ENCODE peak calls at places on chromosomes 1 and 21, in eight cellular contexts. M is CD8-positive, alpha-beta T cell; J is lower lobe of right lung; Q is pancreas; F is colonic mucosa; P is fibroblast of lung; T is A549; N is HepG2. H is an unnamed sample. For H3K4me1, the result is how much of the 10 kb centered on the place peaks cover.

GRCh38 chr1:37682334-37682987 is 9.9 kb upstream of the CDCA8 start:
- DNase-seq in M (peak), J (peak), Q (peak), F (peak), P (peak), T (peak), N (peak), H (peak)

GRCh38 chr1:216847385-216848036 is 124.3 kb upstream of the ESRRG start:
- DNase-seq in M (no peak), J (no peak), Q (no peak), F (no peak), P (peak), T (no peak), N (no peak), H (peak)

GRCh38 chr1:179029293-179029692 is 3.6 kb downstream of the FAM20B start:
- DNase-seq in M (no peak), J (no peak), Q (no peak), F (no peak), P (no peak), T (no peak), N (peak), H (no peak)

GRCh38 chr1:72557446-72558049 is 275.2 kb upstream of the NEGR1 start:
- DNase-seq in M (no peak), J (no peak), Q (no peak), F (no peak), P (peak), T (no peak), N (no peak), H (peak)

GRCh38 chr1:201565771-201566528 is 27.0 kb downstream of the NAV1 start:
- DNase-seq in M (no peak), J (peak), Q (no peak), F (no peak), P (no peak), T (no peak), N (no peak), H (no peak)

GRCh38 chr1:216310776-216311175 is 112.5 kb downstream of the USH2A start:
- DNase-seq in M (no peak), J (no peak), Q (no peak), F (peak), P (peak), T (no peak), N (no peak), H (peak)

GRCh38 chr1:43123031-43123430 is 49.1 kb downstream of the EBNA1BP2 start:
- DNase-seq in M (no peak), J (no peak), Q (no peak), F (no peak), P (no peak), T (no peak), N (no peak), H (no peak)

GRCh38 chr1:236576004-236576403 is 28.3 kb downstream of the HEATR1 start:
- DNase-seq in M (no peak), J (no peak), Q (no peak), F (no peak), P (no peak), T (no peak), N (no peak), H (peak)

GRCh38 chr1:207644852-207645631 is at the start of gene CR1L:
- DNase-seq in M (peak), J (peak), Q (peak), F (peak), P (peak), T (peak), N (no peak), H (peak)

GRCh38 chr21:39332175-39332574 is 16.7 kb downstream of the HMGN1 start:
- DNase-seq in M (no peak), J (no peak), Q (no peak), F (no peak), P (no peak), T (no peak), N (no peak), H (no peak)

GRCh38 chr1:203462143-203462542 is 13.5 kb upstream of the PRELP start:
- DNase-seq in M (no peak), J (no peak), Q (no peak), F (no peak), P (no peak), T (no peak), N (no peak), H (no peak)

GRCh38 chr1:192559115-192560006 is 16.2 kb upstream of the RGS1 start:
- DNase-seq in M (no peak), J (no peak), Q (no peak), F (no peak), P (peak), T (no peak), N (no peak), H (peak)

GRCh38 chr1:169538998-169539871 is 47.0 kb downstream of the F5 start:
- DNase-seq in M (no peak), J (no peak), Q (no peak), F (no peak), P (peak), T (no peak), N (peak), H (peak)

GRCh38 chr1:19036701-19037605 is 80.5 kb upstream of the IFFO2 start:
- DNase-seq in M (no peak), J (no peak), Q (no peak), F (no peak), P (no peak), T (no peak), N (no peak), H (no peak)

GRCh38 chr1:28028873-28029654 is 59.3 kb downstream of the EYA3 start:
- DNase-seq in M (no peak), J (no peak), Q (no peak), F (no peak), P (no peak), T (no peak), N (no peak), H (peak)

GRCh38 chr1:31705080-31705866 is 1.5 kb upstream of the COL16A1 start:
- DNase-seq in M (peak), J (no peak), Q (peak), F (peak), P (peak), T (peak), N (peak), H (peak)

GRCh38 chr1:111515291-111516007 is 12.0 kb upstream of the ADORA3 start:
- DNase-seq in M (no peak), J (peak), Q (no peak), F (no peak), P (peak), T (no peak), N (no peak), H (peak)

GRCh38 chr1:233945573-233945972 is 41.1 kb downstream of the SLC35F3 start:
- DNase-seq in M (no peak), J (no peak), Q (no peak), F (no peak), P (no peak), T (no peak), N (no peak), H (no peak)

GRCh38 chr1:237619553-237619952 is 271.2 kb downstream of the ZP4 start:
- DNase-seq in M (no peak), J (no peak), Q (no peak), F (no peak), P (no peak), T (no peak), N (no peak), H (no peak)

GRCh38 chr1:196910208-196910607 is 22.4 kb downstream of the CFHR4 start:
- DNase-seq in M (no peak), J (no peak), Q (no peak), F (no peak), P (no peak), T (no peak), N (no peak), H (no peak)

GRCh38 chr1:88175120-88175630 is 508.9 kb upstream of the PKN2 start:
- DNase-seq in M (no peak), J (no peak), Q (no peak), F (no peak), P (no peak), T (no peak), N (peak), H (no peak)

GRCh38 chr1:201042663-201043461 is 19.3 kb upstream of the KIF21B start:
- DNase-seq in M (peak), J (peak), Q (peak), F (peak), P (peak), T (peak), N (peak), H (peak)

GRCh38 chr21:41932576-41933258 is 21.1 kb downstream of the C2CD2 start:
- DNase-seq in M (no peak), J (peak), Q (no peak), F (no peak), P (peak), T (no peak), N (peak), H (no peak)

GRCh38 chr1:215599418-215599817 is 32.3 kb downstream of the KCTD3 start:
- DNase-seq in M (no peak), J (no peak), Q (no peak), F (no peak), P (peak), T (no peak), N (no peak), H (peak)

GRCh38 chr21:42931560-42932235 is 6.3 kb upstream of the ERVH48-1 start:
- DNase-seq in M (no peak), J (no peak), Q (no peak), F (no peak), P (no peak), T (no peak), N (no peak), H (no peak)

GRCh38 chr1:26701995-26702679 is 6.3 kb downstream of the ARID1A start:
- DNase-seq in M (no peak), J (no peak), Q (no peak), F (no peak), P (no peak), T (no peak), N (no peak), H (no peak)

GRCh38 chr1:26702680-26703038 is 6.8 kb downstream of the ARID1A start:
- DNase-seq in M (no peak), J (no peak), Q (no peak), F (no peak), P (no peak), T (no peak), N (no peak), H (no peak)

GRCh38 chr1:26697978-26698849 is 2.4 kb downstream of the ARID1A start:
- DNase-seq in M (no peak), J (peak), Q (peak), F (peak), P (peak), T (peak), N (peak), H (peak)

GRCh38 chr1:26701266-26701994 is 5.6 kb downstream of the ARID1A start:
- DNase-seq in M (no peak), J (no peak), Q (no peak), F (no peak), P (peak), T (no peak), N (no peak), H (no peak)

DNA sequence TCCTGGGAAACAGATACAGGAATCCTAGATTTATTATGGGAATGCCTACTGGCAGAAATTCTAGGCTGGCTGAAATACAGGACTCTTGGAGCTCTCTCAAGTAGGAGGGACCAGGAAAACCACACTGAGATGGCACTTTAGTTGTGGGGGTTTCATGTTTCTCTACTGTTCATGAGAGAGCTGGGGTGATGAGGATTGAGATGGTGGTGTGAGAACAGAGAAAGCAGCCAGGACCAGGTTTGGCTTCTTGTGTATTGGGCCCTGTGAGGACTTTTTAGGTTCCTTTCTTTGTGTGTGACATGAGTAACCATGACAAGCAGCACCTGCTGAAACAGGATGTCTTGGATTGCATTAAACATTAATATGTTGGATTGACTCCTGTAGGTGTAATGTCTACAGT is 4.9 kb downstream of the ARID1A start:
- DNase-seq in M (no peak), J (no peak), Q (no peak), F (no peak), P (peak), T (no peak), N (no peak), H (peak)
- H3K4me1 ChIP-seq in M (half or more), J (half or more), Q (half or more), F (under half), P (under half), T (half or more), N (half or more), H (half or more)

DNA sequence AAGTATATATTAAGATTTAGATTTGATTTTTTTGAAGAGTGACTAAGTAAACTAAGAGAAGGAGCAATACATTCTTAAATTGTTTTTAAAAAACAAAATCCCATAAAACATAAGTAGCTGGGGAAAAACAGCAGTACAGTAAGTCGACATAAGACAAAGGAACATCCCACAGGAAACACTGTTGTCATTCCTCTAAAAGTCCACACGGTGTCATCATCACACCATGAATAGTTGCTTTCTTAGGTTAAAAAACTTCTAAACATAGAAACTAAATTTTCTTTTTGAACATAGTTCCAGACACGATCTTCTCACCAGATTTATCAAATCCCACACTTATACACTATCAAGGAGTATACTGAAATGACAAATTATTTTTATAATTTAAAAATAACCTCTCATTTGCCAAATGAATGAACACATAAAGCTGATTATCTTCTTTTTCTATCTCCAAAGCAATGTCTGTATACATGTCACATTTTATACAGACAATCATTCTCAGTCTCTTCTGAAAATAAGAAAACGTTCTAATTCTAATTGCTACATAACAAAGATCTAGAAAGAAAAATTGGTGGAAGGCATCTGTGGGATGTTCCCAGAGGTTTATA is 15.8 kb downstream of the ODF2L start:
- DNase-seq in M (no peak), J (no peak), Q (no peak), F (no peak), P (peak), T (peak), N (peak), H (peak)
- H3K4me3 ChIP-seq in M (no peak), J (peak), Q (no peak), F (no peak), P (no peak), T (no peak), N (no peak), H (peak)

GRCh38 chr1:100354971-100355394 is 2.7 kb downstream of the CDC14A start:
- DNase-seq in M (no peak), J (no peak), Q (peak), F (peak), P (peak), T (no peak), N (peak), H (peak)
- H3K4me1 ChIP-seq in M (half or more), J (under half), Q (under half), F (under half), P (under half), T (under half), N (under half), H (under half)

GRCh38 chr1:55275976-55276375 is 60.8 kb upstream of the USP24 start:
- DNase-seq in M (no peak), J (no peak), Q (no peak), F (no peak), P (no peak), T (no peak), N (no peak), H (peak)

GRCh38 chr1:55278378-55278777 is 63.2 kb upstream of the USP24 start:
- DNase-seq in M (no peak), J (no peak), Q (no peak), F (no peak), P (no peak), T (no peak), N (peak), H (no peak)

GRCh38 chr1:55276671-55277376 is 61.7 kb upstream of the USP24 start:
- DNase-seq in M (no peak), J (no peak), Q (no peak), F (no peak), P (no peak), T (no peak), N (no peak), H (no peak)

GRCh38 chr1:55279627-55280026 is 64.5 kb upstream of the USP24 start:
- DNase-seq in M (no peak), J (no peak), Q (no peak), F (no peak), P (no peak), T (no peak), N (no peak), H (no peak)

DNA sequence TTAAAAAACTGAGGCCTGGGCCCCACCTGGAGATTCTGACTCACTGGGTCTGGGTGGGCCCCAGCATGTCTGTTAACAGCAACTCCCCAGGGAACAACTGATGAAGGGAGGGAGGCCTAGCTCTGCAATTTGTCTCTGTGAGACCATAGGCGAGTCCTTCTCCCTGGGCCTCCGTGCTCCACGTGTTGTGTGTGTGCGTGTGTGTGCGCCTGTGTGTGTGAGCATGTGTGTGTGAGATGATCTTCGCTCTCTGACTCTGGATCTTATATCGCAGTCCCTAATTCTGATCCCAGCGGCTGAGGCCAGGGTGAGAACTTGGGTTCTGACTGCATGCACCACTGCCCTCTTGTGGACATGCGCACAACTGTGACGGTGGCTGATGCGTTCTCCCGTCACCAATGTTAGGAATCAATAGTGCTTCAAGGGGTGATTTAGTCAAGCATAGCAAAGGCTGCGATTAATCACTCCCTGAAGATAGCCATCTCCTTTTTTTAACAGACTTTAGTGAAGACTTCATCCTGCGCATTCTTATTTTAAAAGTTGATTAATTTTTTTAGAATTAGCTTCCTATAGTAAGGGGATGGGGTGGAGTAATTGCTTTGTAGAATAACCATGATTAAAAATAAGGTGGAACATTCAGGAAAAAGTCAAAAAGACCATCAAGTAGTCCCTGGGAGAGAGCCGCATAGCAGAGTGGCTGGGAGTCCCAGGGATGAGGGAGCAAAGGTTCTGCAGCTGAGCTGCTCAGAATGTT is 62.4 kb upstream of the USP24 start:
- DNase-seq in M (peak), J (peak), Q (peak), F (peak), P (peak), T (peak), N (peak), H (peak)
- H3K4me3 ChIP-seq in M (no peak), J (no peak), Q (no peak), F (no peak), P (no peak), T (no peak), N (peak), H (peak)

DNA sequence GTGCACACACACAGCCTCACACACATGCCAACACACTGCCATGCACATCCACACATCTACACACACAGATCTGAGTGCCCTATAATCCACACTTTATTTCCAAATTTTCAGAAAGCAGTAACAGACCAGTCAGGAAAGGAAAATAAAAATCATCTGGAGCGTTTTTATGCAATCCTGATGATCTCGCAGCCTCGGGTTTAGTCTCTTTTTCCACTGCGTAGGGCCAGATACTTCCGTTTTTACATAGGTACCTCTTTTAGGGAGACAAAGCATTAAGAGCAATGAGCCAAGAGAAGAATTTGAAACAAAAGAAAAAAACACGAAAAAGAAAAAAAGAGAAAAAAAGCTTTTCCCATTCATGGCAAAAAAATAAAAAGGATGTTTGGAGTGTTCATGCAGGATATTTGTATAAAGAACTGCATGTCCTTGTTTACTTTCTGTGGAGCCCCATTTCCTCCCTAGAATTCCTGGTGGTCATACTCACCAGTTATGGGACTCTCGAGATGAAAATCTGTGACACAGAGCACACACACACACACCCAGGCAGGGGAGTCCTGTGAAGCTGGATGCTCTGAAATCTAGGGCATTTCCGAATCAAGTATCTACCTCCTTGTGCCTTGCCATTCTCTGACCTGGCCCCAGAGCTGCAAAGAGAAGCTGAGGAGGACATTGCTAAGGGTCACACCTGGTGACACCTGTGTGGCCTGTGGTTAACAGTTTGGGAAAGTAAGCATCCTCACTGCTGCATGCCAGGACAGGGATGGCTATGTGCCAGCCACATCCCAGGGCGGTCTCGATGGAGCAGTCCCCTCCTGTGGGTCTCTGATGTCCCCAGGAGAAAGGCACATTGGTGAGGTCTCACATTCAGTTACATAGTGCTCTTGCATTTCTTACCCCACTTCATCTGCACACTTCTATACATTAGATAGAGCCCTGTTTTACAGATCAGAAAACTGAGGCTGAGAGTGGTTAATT is 83.6 kb downstream of the RUNX1 start:
- DNase-seq in M (no peak), J (no peak), Q (no peak), F (no peak), P (peak), T (no peak), N (peak), H (peak)
- H3K4me1 ChIP-seq in M (half or more), J (under half), Q (under half), F (under half), P (under half), T (under half), N (half or more), H (under half)